ENCODE peak calls at places on chromosomes 12 and 14, in six cellular contexts. U is tibial nerve; O is activated naive CD4-positive, alpha-beta T cell; A is activated gamma-delta T cell treated with anti-CD3 and anti-CD28 coated beads, Interleukin-2, amount 50 U/mL, for 16 hours; R is WERI-Rb-1; N is MV-4-11. M is an unnamed sample.
A peak's percentile ranks its signal among the peaks of the same experiment; 100 is the strongest.

GRCh38 chr12:53499261-53500118 is at the start of gene MAP3K12:
- DNase-seq in O (peak; percentile 40), A (peak; percentile 47), R (peak; percentile 66), U (peak; percentile 56), N (no peak), M (peak; percentile 85)

GRCh38 chr12:109993091-109993490 is 3.1 kb downstream of the GIT2 start:
- DNase-seq in R (no peak), N (no peak), O (no peak), A (no peak), U (no peak), M (no peak)

GRCh38 chr12:93892431-93893210 is 215.4 kb downstream of the CRADD start:
- DNase-seq in O (no peak), A (no peak), N (no peak), U (no peak), R (no peak), M (no peak)

GRCh38 chr14:23578560-23579310 is at the start of gene JPH4:
- DNase-seq in U (no peak), A (no peak), R (peak; percentile 51), O (no peak), N (no peak), M (no peak)

GRCh38 chr12:57248934-57249742 is 1.8 kb downstream of the STAC3 start:
- DNase-seq in A (no peak), N (peak; percentile 98), R (no peak), U (no peak), O (no peak), M (no peak)

GRCh38 chr14:23512156-23512555 is 39.4 kb downstream of the ZFHX2 start:
- DNase-seq in U (no peak), A (no peak), O (no peak), R (no peak), N (no peak), M (peak; percentile 18)

GRCh38 chr12:26226629-26227375 is 31.4 kb downstream of the SSPN start:
- DNase-seq in O (no peak), R (no peak), A (no peak), N (no peak), U (no peak), M (peak; percentile 56)

GRCh38 chr14:95577067-95577800 is 42.4 kb downstream of the GLRX5 start:
- DNase-seq in O (no peak), N (no peak), R (no peak), U (no peak), A (no peak), M (no peak)

GRCh38 chr14:39469094-39469710 is 37.0 kb upstream of the FBXO33 start:
- DNase-seq in N (peak; percentile 28), A (no peak), U (no peak), O (no peak), R (peak; percentile 20), M (no peak)

GRCh38 chr14:103033744-103034143 is 23.6 kb downstream of the CDC42BPB start:
- DNase-seq in R (no peak), U (no peak), N (peak; percentile 24), A (no peak), O (no peak), M (no peak)

GRCh38 chr12:83318386-83318971 is 631.8 kb downstream of the TMTC2 start:
- DNase-seq in U (no peak), O (no peak), A (no peak), N (no peak), R (no peak), M (peak; percentile 27)

GRCh38 chr12:116222358-116222757 is 55.1 kb downstream of the MED13L start:
- DNase-seq in R (no peak), N (peak; percentile 45), O (no peak), U (peak; percentile 77), A (no peak), M (peak; percentile 74)

GRCh38 chr14:102949062-102949800 is 26.8 kb downstream of the AMN start:
- DNase-seq in N (peak; percentile 97), A (no peak), U (no peak), R (no peak), O (peak; percentile 60), M (peak; percentile 42)

GRCh38 chr14:77623201-77623600 is 6.8 kb upstream of the SPTLC2 start:
- DNase-seq in A (no peak), R (no peak), N (peak; percentile 30), O (no peak), U (no peak), M (no peak)

GRCh38 chr14:50947446-50947845 is 3.2 kb upstream of the PYGL start:
- DNase-seq in A (no peak), N (no peak), U (no peak), R (no peak), O (no peak), M (peak; percentile 22)

GRCh38 chr12:90991952-90992465 is 12.8 kb downstream of the EPYC start:
- DNase-seq in U (no peak), R (peak; percentile 33), N (no peak), A (no peak), O (no peak), M (no peak)

GRCh38 chr12:20220339-20220738 is 148.0 kb upstream of the PDE3A start:
- DNase-seq in A (no peak), N (no peak), R (peak; percentile 42), O (no peak), U (no peak), M (peak; percentile 44)

GRCh38 chr12:132549059-132549458 is 59.1 kb downstream of the FBRSL1 start:
- DNase-seq in O (no peak), U (no peak), R (no peak), A (no peak), N (no peak), M (no peak)

GRCh38 chr12:50620050-50620974 is 115.5 kb downstream of the DIP2B start:
- DNase-seq in U (no peak), O (no peak), R (no peak), N (no peak), A (no peak), M (peak; percentile 94)

GRCh38 chr12:31277081-31277480 is 48.9 kb downstream of the SINHCAF start:
- DNase-seq in N (no peak), R (no peak), U (no peak), O (no peak), A (no peak), M (no peak)

GRCh38 chr14:105838591-105839424 is 312.4 kb downstream of the TMEM121 start:
- DNase-seq in A (no peak), O (no peak), R (no peak), U (no peak), N (no peak), M (no peak)

GRCh38 chr12:124536613-124537012 is 30.8 kb downstream of the NCOR2 start:
- DNase-seq in O (no peak), N (no peak), U (no peak), R (no peak), A (no peak), M (peak; percentile 64)

M was measured in GM23248.